ENCODE peak calls at places on chromosomes 1 and 21, in seven cellular contexts. E is mammary epithelial cell; Y is CD4-positive, alpha-beta T cell; M is colonic mucosa; B is heart right ventricle; W is PC-9; Q is tibial artery. L is an unnamed sample.

GRCh38 chr1:38126970-38127369 is 80.4 kb upstream of the POU3F1 start:
- DNase-seq in E (no peak), Y (no peak), M (no peak), B (no peak), W (no peak), Q (no peak), L (no peak)

GRCh38 chr21:36499578-36500471 is 19.9 kb upstream of the CLDN14 start:
- DNase-seq in E (peak), Y (no peak), M (peak), B (no peak), W (no peak), Q (peak), L (peak)

GRCh38 chr1:223711173-223711572 is 1.2 kb upstream of the CAPN2 start:
- DNase-seq in E (peak), Y (no peak), M (peak), B (no peak), W (no peak), Q (no peak), L (no peak)

GRCh38 chr1:223708001-223708359 is 4.4 kb upstream of the CAPN2 start:
- DNase-seq in E (no peak), Y (no peak), M (no peak), B (no peak), W (peak), Q (no peak), L (no peak)

GRCh38 chr1:89602871-89603404 is 30.0 kb upstream of the LRRC8C start:
- DNase-seq in E (no peak), Y (no peak), M (no peak), B (no peak), W (no peak), Q (no peak), L (no peak)

GRCh38 chr1:64183985-64184440 is 19.4 kb upstream of the UBE2U start:
- DNase-seq in E (peak), Y (no peak), M (no peak), B (no peak), W (no peak), Q (no peak), L (peak)

GRCh38 chr1:179599623-179600249 is 8.1 kb downstream of the TDRD5 start:
- DNase-seq in E (peak), Y (no peak), M (peak), B (no peak), W (peak), Q (no peak), L (no peak)

GRCh38 chr1:230823421-230823820 is 44.9 kb downstream of the C1orf198 start:
- DNase-seq in E (no peak), Y (no peak), M (no peak), B (peak), W (no peak), Q (peak), L (no peak)

GRCh38 chr1:12143631-12144155 is 23.1 kb upstream of the TNFRSF1B start:
- DNase-seq in E (peak), Y (no peak), M (peak), B (peak), W (peak), Q (peak), L (peak)

GRCh38 chr1:246564839-246565750 is 966 bp downstream of the TFB2M start:
- DNase-seq in E (peak), Y (no peak), M (no peak), B (no peak), W (no peak), Q (no peak), L (no peak)

GRCh38 chr1:54327386-54328116 is 78.6 kb downstream of the SSBP3 start:
- DNase-seq in E (no peak), Y (no peak), M (no peak), B (no peak), W (no peak), Q (no peak), L (no peak)

GRCh38 chr1:113543110-113543509 is 152.8 kb downstream of the MAGI3 start:
- DNase-seq in E (no peak), Y (no peak), M (no peak), B (no peak), W (no peak), Q (no peak), L (no peak)

GRCh38 chr1:178529364-178530036 is 16.6 kb downstream of the TEX35 start:
- DNase-seq in E (peak), Y (no peak), M (no peak), B (no peak), W (no peak), Q (peak), L (peak)

GRCh38 chr21:37342046-37342632 is 24.4 kb upstream of the DYRK1A start:
- DNase-seq in E (no peak), Y (no peak), M (no peak), B (no peak), W (no peak), Q (no peak), L (no peak)

GRCh38 chr1:205811660-205812059 is 1.3 kb downstream of the SLC41A1 start:
- DNase-seq in E (no peak), Y (no peak), M (no peak), B (peak), W (no peak), Q (no peak), L (no peak)

GRCh38 chr1:99661780-99662179 is 15.9 kb downstream of the PALMD start:
- DNase-seq in E (no peak), Y (no peak), M (no peak), B (no peak), W (no peak), Q (no peak), L (no peak)

GRCh38 chr21:40731206-40731605 is 115.8 kb downstream of the DSCAM start:
- DNase-seq in E (no peak), Y (no peak), M (no peak), B (no peak), W (no peak), Q (no peak), L (no peak)

GRCh38 chr21:26366781-26367180 is 196.2 kb upstream of the APP start:
- DNase-seq in E (peak), Y (no peak), M (no peak), B (no peak), W (no peak), Q (no peak), L (peak)

GRCh38 chr1:17319561-17320350 is 11.8 kb downstream of the PADI4 start:
- DNase-seq in E (no peak), Y (no peak), M (no peak), B (no peak), W (no peak), Q (no peak), L (no peak)

GRCh38 chr1:75171876-75172275 is 37.7 kb downstream of the LHX8 start:
- DNase-seq in E (no peak), Y (no peak), M (no peak), B (no peak), W (no peak), Q (no peak), L (no peak)

GRCh38 chr1:240111558-240111957 is 19.9 kb downstream of the FMN2 start:
- DNase-seq in E (no peak), Y (no peak), M (peak), B (no peak), W (no peak), Q (no peak), L (no peak)

GRCh38 chr1:31937300-31938183 is 626 bp downstream of the PTP4A2 start:
- DNase-seq in E (peak), Y (peak), M (peak), B (peak), W (peak), Q (peak), L (peak)

GRCh38 chr1:7334475-7335035 is 436.5 kb upstream of the VAMP3 start:
- DNase-seq in E (peak), Y (no peak), M (peak), B (no peak), W (no peak), Q (no peak), L (peak)

GRCh38 chr1:155125946-155126493 is 1.7 kb upstream of the EFNA1 start:
- DNase-seq in E (no peak), Y (no peak), M (peak), B (peak), W (peak), Q (no peak), L (no peak)

GRCh38 chr1:52306227-52307006 is 59.6 kb downstream of the CC2D1B start:
- DNase-seq in E (no peak), Y (no peak), M (no peak), B (no peak), W (no peak), Q (no peak), L (no peak)

GRCh38 chr1:233707906-233708292 is 94.0 kb downstream of the KCNK1 start:
- DNase-seq in E (no peak), Y (no peak), M (no peak), B (no peak), W (no peak), Q (no peak), L (no peak)

GRCh38 chr1:24134376-24134775 is 8.6 kb downstream of the IL22RA1 start:
- DNase-seq in E (no peak), Y (no peak), M (no peak), B (no peak), W (no peak), Q (no peak), L (no peak)

GRCh38 chr1:117576236-117576635 is 29.6 kb upstream of the TENT5C start:
- DNase-seq in E (no peak), Y (no peak), M (no peak), B (no peak), W (no peak), Q (no peak), L (no peak)

GRCh38 chr1:43312212-43312623 is 11.4 kb downstream of the TIE1 start:
- DNase-seq in E (no peak), Y (no peak), M (no peak), B (no peak), W (no peak), Q (no peak), L (no peak)

GRCh38 chr1:21933397-21934248 is 3.5 kb downstream of the HSPG2 start:
- DNase-seq in E (peak), Y (no peak), M (peak), B (peak), W (peak), Q (peak), L (peak)

GRCh38 chr1:98749152-98749756 is 87.7 kb downstream of the SNX7 start:
- DNase-seq in E (no peak), Y (no peak), M (no peak), B (no peak), W (no peak), Q (no peak), L (peak)

GRCh38 chr1:238558156-238558555 is 667.4 kb upstream of the ZP4 start:
- DNase-seq in E (peak), Y (no peak), M (no peak), B (no peak), W (no peak), Q (no peak), L (peak)

GRCh38 chr1:37481289-37482003 is 7.1 kb downstream of the ZC3H12A start:
- DNase-seq in E (no peak), Y (no peak), M (no peak), B (no peak), W (no peak), Q (no peak), L (no peak)

GRCh38 chr1:204971700-204972336 is 71.2 kb upstream of the CNTN2 start:
- DNase-seq in E (peak), Y (no peak), M (no peak), B (no peak), W (no peak), Q (no peak), L (peak)

GRCh38 chr1:145872421-145872891 is 13.2 kb downstream of the ANKRD35 start:
- DNase-seq in E (no peak), Y (no peak), M (peak), B (peak), W (no peak), Q (peak), L (no peak)

GRCh38 chr1:20307026-20307425 is 16.4 kb downstream of the VWA5B1 start:
- DNase-seq in E (no peak), Y (no peak), M (no peak), B (no peak), W (no peak), Q (no peak), L (no peak)

GRCh38 chr1:20302093-20302471 is 11.4 kb downstream of the VWA5B1 start:
- DNase-seq in E (peak), Y (no peak), M (no peak), B (peak), W (no peak), Q (no peak), L (no peak)

DNA sequence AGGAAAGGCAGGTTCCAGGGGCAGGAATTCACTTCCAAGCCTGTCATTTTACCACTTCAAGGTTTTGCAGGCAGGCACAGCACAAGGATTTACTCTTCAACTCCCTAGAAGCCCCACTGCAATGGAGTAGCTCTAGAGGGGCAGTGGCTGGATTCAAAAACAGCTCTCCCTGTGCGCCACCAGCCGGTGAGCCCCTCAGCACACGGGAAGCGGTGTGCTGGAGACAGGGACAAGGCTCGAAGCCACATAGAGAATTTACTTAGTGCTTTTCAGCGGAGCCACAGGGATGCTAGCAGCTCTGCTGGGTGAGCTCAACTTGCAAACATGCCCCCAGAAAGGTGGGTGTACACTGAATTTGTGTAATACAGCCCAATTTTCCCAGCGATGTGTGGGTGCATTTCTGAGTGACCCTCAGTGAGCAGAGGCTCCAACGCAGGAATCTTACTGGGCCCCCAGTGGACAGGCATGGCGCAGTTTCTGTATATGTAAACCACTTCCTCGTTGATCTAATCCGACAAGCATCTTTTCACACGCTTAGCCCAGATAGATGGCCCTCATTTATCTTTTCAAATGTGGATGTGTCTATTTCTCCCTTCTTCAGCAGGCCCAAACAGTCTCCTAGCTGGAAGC is 10.9 kb downstream of the VWA5B1 start:
- DNase-seq in E (no peak), Y (no peak), M (no peak), B (no peak), W (peak), Q (no peak), L (no peak)
- TF ChIP-seq CTCF in E (no peak), Y (no peak), M (no peak), B (no peak), W (no peak), Q (no peak), L (no peak)

DNA sequence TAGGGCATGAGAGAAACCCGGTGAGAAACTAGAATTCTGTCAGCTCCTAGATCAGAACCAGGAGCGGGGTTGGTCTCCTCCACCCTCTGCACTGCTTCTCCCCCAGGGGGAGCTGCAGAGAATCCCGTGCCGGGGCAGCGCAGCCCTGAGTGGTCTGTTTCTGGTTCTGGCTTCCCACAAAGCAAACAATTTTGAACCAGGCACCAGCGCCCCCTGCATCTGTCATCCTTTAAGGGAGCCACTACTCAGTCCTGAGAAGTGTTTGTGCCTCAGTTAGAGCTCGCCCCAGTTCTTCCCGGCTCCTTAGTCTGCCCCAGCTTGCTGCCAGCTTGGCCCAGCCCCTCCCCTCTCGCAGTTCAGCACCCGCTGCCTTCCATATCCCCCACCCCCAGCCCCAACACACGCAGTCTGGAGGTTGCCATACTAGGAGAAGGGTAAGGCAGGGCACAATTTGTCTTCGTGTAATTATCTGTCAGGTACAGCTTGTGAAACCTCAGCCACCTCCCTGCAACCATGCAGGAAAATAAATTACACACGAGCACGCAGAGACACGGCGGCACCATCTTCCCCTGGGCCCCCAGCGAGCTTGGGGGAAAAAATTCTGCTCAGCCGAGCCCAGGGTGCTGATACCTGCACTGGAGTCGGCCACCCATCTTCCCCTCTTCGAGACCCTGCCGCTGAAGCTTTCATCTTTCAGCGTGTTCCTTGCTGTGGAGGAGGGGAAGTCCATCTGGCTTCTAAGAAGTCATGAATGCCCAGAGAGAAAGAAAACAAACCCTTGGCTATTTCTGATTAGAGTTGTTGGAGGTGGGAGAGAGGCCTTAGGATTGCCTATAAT is 62.6 kb upstream of the CD1D start:
- DNase-seq in E (no peak), Y (peak), M (peak), B (peak), W (peak), Q (peak), L (no peak)
- H3K27ac ChIP-seq in E (no peak), Y (no peak), M (no peak), B (no peak), W (no peak), Q (no peak), L (no peak)

GRCh38 chr1:192488058-192488457 is 87.5 kb upstream of the RGS1 start:
- DNase-seq in E (no peak), Y (no peak), M (no peak), B (no peak), W (no peak), Q (no peak), L (peak)
- TF ChIP-seq CTCF in E (peak), Y (no peak), M (no peak), B (no peak), W (peak), Q (no peak), L (no peak)

GRCh38 chr1:67646145-67647035 is 38.6 kb upstream of the GADD45A start:
- DNase-seq in E (no peak), Y (no peak), M (peak), B (peak), W (peak), Q (no peak), L (no peak)

GRCh38 chr1:67647814-67648358 is 37.1 kb upstream of the GADD45A start:
- DNase-seq in E (no peak), Y (no peak), M (no peak), B (no peak), W (no peak), Q (no peak), L (no peak)

GRCh38 chr1:67647036-67647798 is 37.8 kb upstream of the GADD45A start:
- DNase-seq in E (no peak), Y (no peak), M (peak), B (no peak), W (no peak), Q (no peak), L (no peak)

GRCh38 chr1:67642694-67643093 is 42.3 kb upstream of the GADD45A start:
- DNase-seq in E (no peak), Y (no peak), M (no peak), B (peak), W (no peak), Q (no peak), L (no peak)

GRCh38 chr1:67645495-67646144 is 39.4 kb upstream of the GADD45A start:
- DNase-seq in E (no peak), Y (no peak), M (peak), B (peak), W (no peak), Q (peak), L (no peak)
- H3K27ac ChIP-seq in E (no peak), Y (no peak), M (no peak), B (no peak), W (no peak), Q (peak), L (peak)

DNA sequence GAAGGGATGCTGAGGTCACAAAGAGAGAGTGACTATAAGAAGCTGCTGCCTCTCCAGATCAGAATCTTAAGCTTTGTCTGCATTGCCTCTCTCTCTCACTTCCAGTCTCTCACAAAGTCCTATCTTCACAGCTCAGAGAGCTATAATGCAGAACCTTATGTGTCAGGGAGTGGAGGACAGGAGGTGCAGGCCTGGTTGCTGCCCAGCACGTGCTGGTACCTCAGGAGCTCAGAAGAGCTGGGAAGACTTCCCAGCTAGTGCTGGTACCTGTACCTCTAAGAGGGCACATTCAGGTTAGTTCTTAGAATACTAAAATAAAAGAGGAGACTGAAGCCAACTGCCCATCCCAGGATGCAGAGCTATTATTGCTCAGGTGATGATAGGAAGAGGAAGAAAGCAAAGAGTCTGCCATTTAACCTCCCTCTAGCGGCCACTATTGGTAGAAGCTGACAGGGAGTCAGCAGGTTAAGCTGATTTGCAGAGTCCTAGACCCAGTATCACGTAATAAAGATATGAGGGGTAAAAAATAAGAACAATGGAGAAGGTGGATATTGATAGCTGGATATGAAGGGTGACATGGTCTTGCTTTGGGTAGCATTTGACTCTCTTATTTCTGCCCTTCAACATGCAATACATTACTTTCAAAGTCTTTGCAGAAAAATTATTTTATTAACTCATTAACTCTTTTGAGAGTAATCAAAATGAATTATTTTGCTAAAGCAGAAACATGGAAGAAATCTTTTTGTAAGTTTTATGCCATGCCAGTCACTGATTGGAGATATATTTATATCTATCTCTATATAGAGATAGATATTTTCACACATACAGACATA is 138.1 kb upstream of the HMCN1 start:
- DNase-seq in E (peak), Y (peak), M (peak), B (no peak), W (peak), Q (no peak), L (peak)
- TF ChIP-seq CTCF in E (peak), Y (peak), M (peak), B (peak), W (peak), Q (peak), L (peak)

L was measured in RWPE1.